ENCODE peak calls at places on chromosomes 1 and 21, in ten cellular contexts. F is PC-9, U is right lobe of liver, G is K562, O is WTC11, L is foreskin fibroblast, P is OCI-LY7, H is tibial nerve, N is kidney epithelial cell, E is left ventricle myocardium inferior. M is an unnamed sample.
A peak's percentile ranks its signal among the peaks of the same experiment; 100 is the strongest.

GRCh38 chr1:186967659-186968394 is 139.1 kb downstream of the PLA2G4A start:
- DNase-seq in G (no peak), N (peak; percentile 16), L (peak; percentile 71), P (no peak), E (no peak), O (no peak), U (no peak), F (no peak), H (no peak), M (no peak)

GRCh38 chr1:203410117-203410900 is 59.4 kb upstream of the FMOD start:
- DNase-seq in L (no peak), G (no peak), E (no peak), O (no peak), F (no peak), P (peak; percentile 53), U (no peak), N (no peak), H (peak; percentile 34), M (no peak)

GRCh38 chr1:182740120-182740519 is 49.5 kb upstream of the NPL start:
- DNase-seq in N (no peak), F (no peak), G (no peak), U (no peak), P (no peak), O (no peak), L (no peak), H (no peak), E (no peak), M (no peak)

GRCh38 chr21:42105916-42106315 is 34.8 kb downstream of the UMODL1 start:
- DNase-seq in F (no peak), G (no peak), O (no peak), P (no peak), E (no peak), U (peak; percentile 35), L (no peak), H (no peak), N (no peak), M (no peak)

GRCh38 chr1:44834328-44834727 is 8.7 kb downstream of the PTCH2 start:
- DNase-seq in O (no peak), F (no peak), N (no peak), E (no peak), L (no peak), H (no peak), P (no peak), U (no peak), G (peak; percentile 41), M (no peak)

GRCh38 chr1:2269193-2269921 is 41.2 kb downstream of the SKI start:
- DNase-seq in F (no peak), P (no peak), O (no peak), L (no peak), N (no peak), H (no peak), E (no peak), G (no peak), U (peak; percentile 49), M (no peak)

GRCh38 chr1:179002552-179003345 is 22.9 kb upstream of the FAM20B start:
- DNase-seq in E (peak; percentile 77), H (peak; percentile 96), G (peak; percentile 88), O (peak; percentile 97), U (peak; percentile 79), P (peak; percentile 90), F (no peak), N (no peak), L (peak; percentile 80), M (peak; percentile 95)

GRCh38 chr21:35163381-35163780 is 114.3 kb upstream of the RUNX1 start:
- DNase-seq in U (no peak), N (no peak), P (no peak), G (no peak), L (peak; percentile 73), H (no peak), O (no peak), F (peak; percentile 75), E (no peak), M (no peak)

GRCh38 chr1:198601936-198602889 is 36.6 kb upstream of the PTPRC start:
- DNase-seq in G (peak; percentile 38), O (no peak), U (no peak), L (peak; percentile 55), E (no peak), P (no peak), N (no peak), H (no peak), F (no peak), M (no peak)

GRCh38 chr1:173202430-173203145 is 4.5 kb downstream of the TNFSF4 start:
- DNase-seq in P (peak; percentile 63), U (no peak), E (no peak), L (peak; percentile 90), O (no peak), N (peak; percentile 35), H (peak; percentile 71), F (no peak), G (peak; percentile 52), M (peak; percentile 29)

GRCh38 chr1:147626739-147627138 is 43.6 kb downstream of the ACP6 start:
- DNase-seq in O (no peak), N (no peak), U (no peak), F (no peak), H (no peak), G (no peak), E (no peak), P (no peak), L (no peak), M (no peak)

GRCh38 chr1:117657031-117657430 is 51.2 kb downstream of the TENT5C start:
- DNase-seq in P (no peak), L (peak; percentile 11), H (no peak), N (peak; percentile 74), E (no peak), U (no peak), F (peak; percentile 84), O (no peak), G (peak; percentile 64), M (no peak)

GRCh38 chr1:238652346-238652968 is 733.9 kb upstream of the CHRM3 start:
- DNase-seq in P (no peak), E (no peak), H (no peak), N (no peak), F (no peak), G (no peak), U (no peak), O (no peak), L (peak; percentile 32), M (no peak)

GRCh38 chr21:37916795-37917142 is 512 bp upstream of the KCNJ6 start:
- DNase-seq in G (peak; percentile 59), O (peak; percentile 83), H (no peak), N (no peak), F (no peak), U (no peak), E (no peak), L (peak; percentile 23), P (no peak), M (peak; percentile 90)
- TF ChIP-seq CTCF in G (peak; percentile 94), O (peak; percentile 39), H (no peak), N (peak; percentile 62), F (no peak), U (no peak), E (no peak), L (no peak), P (no peak), M (peak; percentile 48)

GRCh38 chr1:93347319-93347899 is 1.7 kb downstream of the DR1 start:
- DNase-seq in P (no peak), O (no peak), U (no peak), N (no peak), H (no peak), E (no peak), F (no peak), L (no peak), G (no peak), M (no peak)
- TF ChIP-seq CTCF in P (no peak), O (no peak), U (no peak), N (no peak), H (no peak), E (no peak), F (no peak), L (no peak), G (no peak), M (no peak)

GRCh38 chr1:201985355-201985754 is 2.9 kb downstream of the RNPEP start:
- DNase-seq in L (no peak), U (no peak), O (no peak), P (no peak), N (no peak), H (no peak), E (no peak), G (no peak), F (no peak), M (no peak)

GRCh38 chr1:201988593-201988992 is 6.1 kb downstream of the RNPEP start:
- DNase-seq in H (no peak), E (no peak), N (no peak), L (no peak), F (no peak), P (no peak), O (no peak), G (no peak), U (no peak), M (no peak)

GRCh38 chr1:201982082-201982922 is at the start of gene RNPEP:
- DNase-seq in O (peak; percentile 73), P (peak; percentile 66), F (no peak), G (peak; percentile 84), N (no peak), H (peak; percentile 62), E (peak; percentile 84), U (peak; percentile 84), L (peak; percentile 86), M (peak; percentile 83)

GRCh38 chr1:201984446-201984845 is 2.0 kb downstream of the RNPEP start:
- DNase-seq in F (no peak), G (no peak), O (no peak), E (no peak), U (no peak), L (no peak), P (no peak), N (no peak), H (no peak), M (no peak)

DNA sequence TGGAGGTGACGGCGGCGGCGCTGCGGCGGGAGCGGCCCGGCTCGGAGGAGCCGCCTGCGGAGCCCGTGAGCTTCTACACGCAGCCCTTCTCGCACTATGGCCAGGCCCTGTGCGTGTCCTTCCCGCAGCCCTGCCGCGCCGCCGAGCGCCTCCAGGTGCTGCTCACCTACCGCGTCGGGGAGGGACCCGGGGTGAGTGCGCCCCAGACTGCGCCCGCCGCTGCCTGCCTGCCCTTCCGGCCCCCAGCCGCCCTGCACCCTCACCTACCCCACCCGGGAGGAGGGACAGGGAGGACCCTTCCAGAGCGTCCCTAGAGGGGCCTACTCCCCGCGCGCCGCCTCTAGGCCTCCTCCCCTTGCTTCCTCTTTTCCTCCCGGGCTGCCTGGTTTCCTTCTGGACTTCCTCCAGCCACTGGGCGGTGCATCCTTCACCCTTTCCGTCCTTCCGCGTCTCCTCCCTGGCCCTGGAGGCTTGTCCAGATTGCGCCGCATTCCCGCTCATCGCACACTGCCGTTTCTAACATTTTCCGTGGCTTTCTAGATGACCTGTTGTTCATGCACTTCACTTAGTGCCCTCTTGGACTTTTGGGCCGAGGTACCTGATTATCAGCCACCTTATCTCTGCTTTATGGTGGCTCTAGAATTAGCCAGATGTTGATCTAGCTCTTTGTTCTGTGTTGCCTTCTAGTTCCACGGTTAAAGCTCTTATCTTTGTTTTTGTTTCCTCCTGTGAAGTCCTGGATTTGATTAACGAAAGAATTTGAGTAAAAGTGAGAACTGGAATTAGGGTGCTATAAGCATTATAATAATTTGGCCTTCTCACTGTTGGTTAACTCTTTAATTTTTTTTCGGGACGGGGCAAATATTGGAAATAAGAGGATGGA is 716 bp downstream of the RNPEP start:
- DNase-seq in E (peak; percentile 80), U (peak; percentile 78), O (peak; percentile 60), L (peak; percentile 93), G (peak; percentile 89), N (no peak), P (peak; percentile 64), H (peak; percentile 55), F (peak; percentile 73), M (peak; percentile 56)
- TF ChIP-seq CTCF in E (peak; percentile 36), U (no peak), O (no peak), L (peak; percentile 16), G (peak; percentile 39), N (peak; percentile 1), P (peak; percentile 20), H (no peak), F (no peak), M (peak; percentile 4)

GRCh38 chr1:52748119-52748518 is 21.9 kb downstream of the ZYG11B start:
- DNase-seq in G (no peak), P (peak; percentile 16), O (no peak), U (no peak), H (no peak), F (no peak), L (peak; percentile 12), E (no peak), N (no peak), M (no peak)
- TF ChIP-seq CTCF in G (no peak), P (peak; percentile 74), O (no peak), U (peak; percentile 38), H (peak; percentile 14), F (peak; percentile 46), L (no peak), E (peak; percentile 35), N (no peak), M (peak; percentile 16)